ENCODE peak calls at places on chromosome 15, in four cellular contexts. I is IMR-90, B is NCI-H2029 treated with DMSO at 0.1 percent for 48 hours, S is upper lobe of right lung. P is an unnamed sample.

GRCh38 chr15:27492021-27492621 is 521.1 kb downstream of the GABRG3 start:
- DNase-seq in I (peak; percentile 1), S (no peak), B (no peak), P (no peak)

GRCh38 chr15:88256261-88257230 is at the start of gene NTRK3:
- DNase-seq in S (peak; percentile 51), I (no peak), B (no peak), P (no peak)

GRCh38 chr15:34154725-34155204 is 52.9 kb downstream of the PGBD4 start:
- DNase-seq in S (no peak), I (peak; percentile 49), B (no peak), P (no peak)

GRCh38 chr15:68252925-68253534 is 23.5 kb upstream of the CLN6 start:
- DNase-seq in I (peak; percentile 85), B (peak; percentile 9), S (no peak), P (peak; percentile 89)

GRCh38 chr15:44584162-44584749 is 47.3 kb downstream of the EIF3J start:
- DNase-seq in S (peak; percentile 70), B (no peak), I (no peak), P (peak; percentile 18)

GRCh38 chr15:52379395-52380111 is 83.9 kb upstream of the MYO5C start:
- DNase-seq in B (no peak), S (no peak), I (no peak), P (no peak)

GRCh38 chr15:52243697-52244555 is 51.7 kb downstream of the MYO5C start:
- DNase-seq in S (peak; percentile 52), B (no peak), I (no peak), P (no peak)

GRCh38 chr15:52397118-52397517 is 101.5 kb upstream of the MYO5C start:
- DNase-seq in S (no peak), B (no peak), I (no peak), P (no peak)

GRCh38 chr15:29133321-29133720 is 136.3 kb downstream of the NSMCE3 start:
- DNase-seq in I (no peak), B (no peak), S (peak; percentile 37), P (no peak)

GRCh38 chr15:94232107-94232506 is 746 bp downstream of the MCTP2 start:
- DNase-seq in S (no peak), B (no peak), I (no peak), P (no peak)

GRCh38 chr15:88932271-88932874 is 19.2 kb upstream of the MFGE8 start:
- DNase-seq in I (no peak), S (no peak), B (no peak), P (no peak)

GRCh38 chr15:94177112-94177511 is 54.2 kb upstream of the MCTP2 start:
- DNase-seq in B (no peak), I (peak; percentile 77), S (no peak), P (no peak)

GRCh38 chr15:92506506-92506905 is 112.8 kb downstream of the ST8SIA2 start:
- DNase-seq in B (no peak), I (no peak), S (no peak), P (no peak)

GRCh38 chr15:77126927-77127326 is 56.0 kb upstream of the TSPAN3 start:
- DNase-seq in I (no peak), B (no peak), S (no peak), P (no peak)

GRCh38 chr15:98955980-98956723 is 51.4 kb downstream of the PGPEP1L start:
- DNase-seq in B (no peak), S (no peak), I (no peak), P (no peak)

GRCh38 chr15:29090617-29091466 is 178.8 kb downstream of the NSMCE3 start:
- DNase-seq in I (peak; percentile 11), B (no peak), S (no peak), P (no peak)

GRCh38 chr15:73049564-73050215 is 2.6 kb upstream of the NEO1 start:
- DNase-seq in S (no peak), I (no peak), B (no peak), P (no peak)

GRCh38 chr15:45425135-45425534 is 46.8 kb upstream of the GATM start:
- DNase-seq in I (peak; percentile 65), B (no peak), S (no peak), P (no peak)

GRCh38 chr15:83285979-83286553 is 1.6 kb upstream of the BNC1 start:
- DNase-seq in I (peak; percentile 88), B (no peak), S (no peak), P (no peak)